ENCODE peak calls at places on chromosomes 1 and 21, in five cellular contexts. T is mucosa of descending colon; J is NCI-H510A treated with DMSO at 0.1 percent for 48 hours; P is posterior cingulate gyrus; A is activated CD8-positive, alpha-beta T cell treated with anti-CD3 and anti-CD28 coated beads, Interleukin-2, amount 10 ng/mL, durations not matched to agents 7 days and 5 days. L is an unnamed sample.

GRCh38 chr1:22710688-22711024 is at the start of gene EPHB2:
- DNase-seq in T (no peak), A (no peak), P (peak; percentile 94), J (no peak), L (peak; percentile 27)

GRCh38 chr1:205310981-205311704 is 10.4 kb downstream of the NUAK2 start:
- DNase-seq in J (no peak), A (no peak), P (no peak), T (no peak), L (no peak)

GRCh38 chr21:39014751-39015150 is 168.5 kb downstream of the PSMG1 start:
- DNase-seq in A (no peak), P (no peak), J (no peak), T (no peak), L (no peak)

GRCh38 chr1:2108877-2109580 is 58.8 kb downstream of the PRKCZ start:
- DNase-seq in P (peak; percentile 44), A (no peak), J (no peak), T (no peak), L (no peak)

GRCh38 chr1:62391369-62391971 is 45.4 kb upstream of the USP1 start:
- DNase-seq in J (no peak), P (no peak), A (peak; percentile 33), T (no peak), L (no peak)

GRCh38 chr1:86061660-86062059 is 94.9 kb downstream of the COL24A1 start:
- DNase-seq in J (no peak), A (no peak), T (no peak), P (no peak), L (no peak)

GRCh38 chr1:94560333-94560732 is 18.8 kb upstream of the F3 start:
- DNase-seq in T (no peak), A (no peak), J (no peak), P (no peak), L (no peak)

GRCh38 chr21:41147096-41147978 is 20.6 kb upstream of the BACE2 start:
- DNase-seq in A (no peak), J (no peak), T (no peak), P (no peak), L (no peak)

GRCh38 chr1:110563089-110563488 is 43.1 kb downstream of the KCNA2 start:
- DNase-seq in A (no peak), P (peak; percentile 28), J (no peak), T (no peak), L (no peak)

GRCh38 chr1:200739499-200740290 is 1.0 kb downstream of the CAMSAP2 start:
- DNase-seq in P (peak; percentile 96), A (no peak), T (no peak), J (no peak), L (no peak)

GRCh38 chr1:41954533-41954944 is 35.8 kb upstream of the HIVEP3 start:
- DNase-seq in T (no peak), A (no peak), P (peak; percentile 71), J (no peak), L (no peak)

GRCh38 chr1:228511539-228512445 is 24.6 kb downstream of the RNF187 start:
- DNase-seq in P (peak; percentile 44), A (no peak), T (no peak), J (no peak), L (no peak)